ENCODE peak calls at places on chromosomes 16 and 17, in seven cellular contexts. One of them, this sample, is unnamed.

GRCh38 chr17:30969989-30970680 is 704 bp upstream of the RNF135 start:
- DNase-seq in activated T-cell treated with anti-CD3 and anti-CD28 coated beads for 24 hours: no peak
- DNase-seq in foreskin fibroblast: no peak
- DNase-seq in LoVo: peak
- DNase-seq in nucleus accumbens: no peak
- DNase-seq in HTR-8/SVneo: no peak
- DNase-seq in EH: no peak
- DNase-seq in this sample: no peak

GRCh38 chr16:15775209-15775608 is 81.6 kb downstream of the MYH11 start:
- DNase-seq in activated T-cell treated with anti-CD3 and anti-CD28 coated beads for 24 hours: no peak
- DNase-seq in EH: peak
- DNase-seq in nucleus accumbens: no peak
- DNase-seq in foreskin fibroblast: no peak
- DNase-seq in LoVo: no peak
- DNase-seq in HTR-8/SVneo: peak
- DNase-seq in this sample: peak

GRCh38 chr17:28547623-28548416 is 4.6 kb downstream of the UNC119 start:
- DNase-seq in EH: peak
- DNase-seq in activated T-cell treated with anti-CD3 and anti-CD28 coated beads for 24 hours: peak
- DNase-seq in nucleus accumbens: peak
- DNase-seq in HTR-8/SVneo: peak
- DNase-seq in LoVo: peak
- DNase-seq in foreskin fibroblast: peak
- DNase-seq in this sample: peak

GRCh38 chr17:73645050-73645871 is 1.0 kb upstream of the SDK2 start:
- DNase-seq in foreskin fibroblast: peak
- DNase-seq in HTR-8/SVneo: no peak
- DNase-seq in activated T-cell treated with anti-CD3 and anti-CD28 coated beads for 24 hours: no peak
- DNase-seq in EH: peak
- DNase-seq in nucleus accumbens: peak
- DNase-seq in LoVo: no peak
- DNase-seq in this sample: no peak

GRCh38 chr17:14068542-14069250 is 608 bp upstream of the COX10 start:
- DNase-seq in foreskin fibroblast: no peak
- DNase-seq in HTR-8/SVneo: no peak
- DNase-seq in activated T-cell treated with anti-CD3 and anti-CD28 coated beads for 24 hours: no peak
- DNase-seq in LoVo: no peak
- DNase-seq in EH: no peak
- DNase-seq in nucleus accumbens: no peak
- DNase-seq in this sample: no peak

GRCh38 chr16:84505249-84506156 is 1.0 kb upstream of the MEAK7 start:
- DNase-seq in LoVo: no peak
- DNase-seq in foreskin fibroblast: no peak
- DNase-seq in HTR-8/SVneo: no peak
- DNase-seq in activated T-cell treated with anti-CD3 and anti-CD28 coated beads for 24 hours: no peak
- DNase-seq in nucleus accumbens: no peak
- DNase-seq in EH: no peak
- DNase-seq in this sample: no peak

GRCh38 chr17:49209061-49209571 is 1.3 kb downstream of the GNGT2 start:
- DNase-seq in EH: peak
- DNase-seq in HTR-8/SVneo: peak
- DNase-seq in nucleus accumbens: no peak
- DNase-seq in foreskin fibroblast: no peak
- DNase-seq in LoVo: peak
- DNase-seq in activated T-cell treated with anti-CD3 and anti-CD28 coated beads for 24 hours: no peak
- DNase-seq in this sample: no peak

GRCh38 chr17:72404872-72405271 is 284.1 kb downstream of the SOX9 start:
- DNase-seq in HTR-8/SVneo: no peak
- DNase-seq in activated T-cell treated with anti-CD3 and anti-CD28 coated beads for 24 hours: no peak
- DNase-seq in nucleus accumbens: no peak
- DNase-seq in EH: peak
- DNase-seq in LoVo: no peak
- DNase-seq in foreskin fibroblast: peak
- DNase-seq in this sample: no peak

GRCh38 chr17:31266042-31266441 is 31.0 kb downstream of the OMG start:
- DNase-seq in LoVo: no peak
- DNase-seq in EH: no peak
- DNase-seq in nucleus accumbens: no peak
- DNase-seq in HTR-8/SVneo: no peak
- DNase-seq in foreskin fibroblast: no peak
- DNase-seq in activated T-cell treated with anti-CD3 and anti-CD28 coated beads for 24 hours: no peak
- DNase-seq in this sample: no peak

GRCh38 chr17:7854851-7855642 is at the start of gene TMEM88:
- DNase-seq in HTR-8/SVneo: no peak
- DNase-seq in LoVo: no peak
- DNase-seq in activated T-cell treated with anti-CD3 and anti-CD28 coated beads for 24 hours: no peak
- DNase-seq in EH: no peak
- DNase-seq in foreskin fibroblast: no peak
- DNase-seq in nucleus accumbens: no peak
- DNase-seq in this sample: no peak

GRCh38 chr16:54277845-54278703 is 8.5 kb downstream of the IRX3 start:
- DNase-seq in LoVo: no peak
- DNase-seq in activated T-cell treated with anti-CD3 and anti-CD28 coated beads for 24 hours: no peak
- DNase-seq in foreskin fibroblast: no peak
- DNase-seq in nucleus accumbens: no peak
- DNase-seq in EH: no peak
- DNase-seq in HTR-8/SVneo: no peak
- DNase-seq in this sample: no peak

GRCh38 chr17:8593830-8594229 is 36.7 kb downstream of the MYH10 start:
- DNase-seq in activated T-cell treated with anti-CD3 and anti-CD28 coated beads for 24 hours: no peak
- DNase-seq in foreskin fibroblast: no peak
- DNase-seq in LoVo: no peak
- DNase-seq in EH: no peak
- DNase-seq in HTR-8/SVneo: no peak
- DNase-seq in nucleus accumbens: no peak
- DNase-seq in this sample: no peak

GRCh38 chr17:55614061-55614460 is 102.8 kb upstream of the SMIM36 start:
- DNase-seq in LoVo: no peak
- DNase-seq in EH: no peak
- DNase-seq in activated T-cell treated with anti-CD3 and anti-CD28 coated beads for 24 hours: no peak
- DNase-seq in foreskin fibroblast: no peak
- DNase-seq in HTR-8/SVneo: no peak
- DNase-seq in nucleus accumbens: no peak
- DNase-seq in this sample: no peak

GRCh38 chr17:16477255-16477654 is 14.7 kb downstream of the LRRC75A start:
- DNase-seq in EH: peak
- DNase-seq in HTR-8/SVneo: peak
- DNase-seq in nucleus accumbens: no peak
- DNase-seq in foreskin fibroblast: peak
- DNase-seq in LoVo: no peak
- DNase-seq in activated T-cell treated with anti-CD3 and anti-CD28 coated beads for 24 hours: no peak
- DNase-seq in this sample: peak

GRCh38 chr16:86914850-86915717 is 336.7 kb downstream of the FOXL1 start:
- DNase-seq in foreskin fibroblast: no peak
- DNase-seq in nucleus accumbens: no peak
- DNase-seq in activated T-cell treated with anti-CD3 and anti-CD28 coated beads for 24 hours: no peak
- DNase-seq in HTR-8/SVneo: no peak
- DNase-seq in EH: no peak
- DNase-seq in LoVo: no peak
- DNase-seq in this sample: no peak

GRCh38 chr17:48160177-48160967 is 52.8 kb downstream of the SNX11 start:
- DNase-seq in activated T-cell treated with anti-CD3 and anti-CD28 coated beads for 24 hours: no peak
- DNase-seq in HTR-8/SVneo: no peak
- DNase-seq in EH: no peak
- DNase-seq in LoVo: no peak
- DNase-seq in nucleus accumbens: no peak
- DNase-seq in foreskin fibroblast: no peak
- DNase-seq in this sample: no peak

GRCh38 chr16:67546761-67547422 is 15.4 kb upstream of the CTCF start:
- DNase-seq in nucleus accumbens: peak
- DNase-seq in foreskin fibroblast: peak
- DNase-seq in activated T-cell treated with anti-CD3 and anti-CD28 coated beads for 24 hours: no peak
- DNase-seq in EH: peak
- DNase-seq in HTR-8/SVneo: peak
- DNase-seq in LoVo: peak
- DNase-seq in this sample: peak

This sample was measured in HCT116.